ENCODE peak calls at places on chromosomes 2 and 18, in five cellular contexts. U is transverse colon, C is GM23248, I is Peyer's patch, G is left ventricle myocardium inferior. L is an unnamed sample.

GRCh38 chr2:12824304-12824761 is 107.6 kb downstream of the TRIB2 start:
- DNase-seq in U (no peak), C (peak; percentile 51), I (no peak), G (peak; percentile 31), L (no peak)

GRCh38 chr2:230358305-230358704 is 31.3 kb downstream of the SP140L start:
- DNase-seq in U (no peak), C (peak; percentile 74), I (no peak), G (no peak), L (no peak)

GRCh38 chr2:68157002-68157401 is 686 bp upstream of the PNO1 start:
- DNase-seq in U (no peak), C (peak; percentile 69), I (no peak), G (no peak), L (no peak)

GRCh38 chr18:55085557-55086285 is 126.5 kb upstream of the CCDC68 start:
- DNase-seq in U (no peak), C (no peak), I (no peak), G (no peak), L (no peak)

GRCh38 chr18:78238404-78239089 is 741.1 kb upstream of the SALL3 start:
- DNase-seq in U (no peak), C (no peak), I (no peak), G (no peak), L (no peak)

GRCh38 chr2:224369028-224369632 is 32.8 kb downstream of the FAM124B start:
- DNase-seq in U (no peak), C (peak; percentile 75), I (no peak), G (no peak), L (peak; percentile 58)

GRCh38 chr2:72089028-72089427 is 58.6 kb downstream of the CYP26B1 start:
- DNase-seq in U (no peak), C (no peak), I (no peak), G (no peak), L (no peak)

GRCh38 chr2:26904839-26905238 is 56.9 kb downstream of the DPYSL5 start:
- DNase-seq in U (no peak), C (no peak), I (no peak), G (no peak), L (no peak)

GRCh38 chr2:231167745-231168459 is 30.5 kb upstream of the ARMC9 start:
- DNase-seq in U (no peak), C (no peak), I (no peak), G (no peak), L (no peak)

GRCh38 chr2:157302492-157303099 is 23.0 kb downstream of the ERMN start:
- DNase-seq in U (no peak), C (peak; percentile 81), I (no peak), G (no peak), L (peak; percentile 72)

GRCh38 chr2:239209806-239210205 is 191.0 kb downstream of the HDAC4 start:
- DNase-seq in U (no peak), C (no peak), I (no peak), G (no peak), L (no peak)

GRCh38 chr18:80200932-80201672 is 46.2 kb downstream of the PARD6G start:
- DNase-seq in U (no peak), C (no peak), I (no peak), G (no peak), L (no peak)

GRCh38 chr2:36770542-36771287 is 74.2 kb downstream of the VIT start:
- DNase-seq in U (peak; percentile 17), C (peak; percentile 52), I (no peak), G (no peak), L (peak; percentile 68)

GRCh38 chr18:77206676-77207370 is 42.8 kb upstream of the GALR1 start:
- DNase-seq in U (no peak), C (peak; percentile 90), I (no peak), G (peak; percentile 62), L (no peak)

GRCh38 chr2:72793798-72794447 is 31.9 kb downstream of the EXOC6B start:
- DNase-seq in U (no peak), C (peak; percentile 50), I (no peak), G (no peak), L (no peak)

GRCh38 chr18:73724908-73725307 is 422.7 kb downstream of the FBXO15 start:
- DNase-seq in U (no peak), C (no peak), I (no peak), G (no peak), L (no peak)

GRCh38 chr2:37091873-37092272 is 7.6 kb downstream of the GPATCH11 start:
- DNase-seq in U (no peak), C (no peak), I (no peak), G (no peak), L (no peak)

GRCh38 chr2:38475567-38475881 is 98.5 kb upstream of the ATL2 start:
- DNase-seq in U (no peak), C (no peak), I (no peak), G (no peak), L (no peak)

GRCh38 chr2:111117666-111118454 is 2.9 kb upstream of the BCL2L11 start:
- DNase-seq in U (peak; percentile 50), C (peak; percentile 74), I (peak; percentile 71), G (peak; percentile 36), L (peak; percentile 22)

GRCh38 chr2:16473575-16473974 is 192.1 kb downstream of the CYRIA start:
- DNase-seq in U (no peak), C (no peak), I (no peak), G (no peak), L (no peak)
- H3K36me3 ChIP-seq in U (no peaks in the 10 kb centered on the region), C (no peaks in the 10 kb centered on the region), I (no peaks in the 10 kb centered on the region), G (no peaks in the 10 kb centered on the region), L (no peaks in the 10 kb centered on the region)

DNA sequence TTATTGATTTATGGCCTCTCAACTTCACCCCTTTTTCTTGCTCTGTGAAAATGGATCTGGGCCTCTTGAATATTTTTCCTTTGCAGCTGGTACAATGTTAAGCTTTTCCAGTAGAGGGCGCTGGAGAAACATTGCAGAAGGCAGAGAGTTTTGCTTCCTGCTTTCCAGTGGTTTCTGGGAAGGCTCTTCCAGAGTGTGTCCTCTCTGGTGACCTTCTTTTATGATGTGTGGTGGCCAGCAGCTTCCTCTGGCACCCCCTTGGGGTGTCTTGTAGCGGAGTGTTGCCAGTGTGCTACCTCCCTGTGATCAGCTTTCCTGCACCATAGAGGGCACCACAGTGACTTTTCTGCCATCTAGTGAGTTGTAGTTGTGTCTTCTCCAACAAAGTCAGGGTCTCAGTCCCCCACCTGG is 25.4 kb upstream of the MGAT5 start:
- DNase-seq in U (no peak), C (no peak), I (no peak), G (no peak), L (peak; percentile 36)
- H3K9me3 ChIP-seq in U (peaks cover 4% of the 10 kb centered on the region), C (no peaks in the 10 kb centered on the region), I (no peaks in the 10 kb centered on the region), G (peaks cover 13% of the 10 kb centered on the region), L (peaks cover 16% of the 10 kb centered on the region)

GRCh38 chr2:164554487-164554886 is 66.8 kb downstream of the GRB14 start:
- DNase-seq in U (no peak), C (no peak), I (no peak), G (no peak), L (no peak)
- H3K4me3 ChIP-seq in U (no peak overlapping the region), C (no peak overlapping the region), I (no peak overlapping the region), G (no peak overlapping the region), L (no peak overlapping the region)

GRCh38 chr2:101004671-101005325 is 2.7 kb downstream of the RPL31 start:
- DNase-seq in U (no peak), C (no peak), I (no peak), G (no peak), L (no peak)

GRCh38 chr2:101003278-101003775 is 1.2 kb downstream of the RPL31 start:
- DNase-seq in U (no peak), C (no peak), I (no peak), G (no peak), L (no peak)

GRCh38 chr2:100999995-101000394 is 2.1 kb upstream of the RPL31 start:
- DNase-seq in U (no peak), C (no peak), I (no peak), G (no peak), L (no peak)

GRCh38 chr2:101001713-101002561 is at the start of gene RPL31:
- DNase-seq in U (peak; percentile 98), C (peak; percentile 99), I (peak; percentile 97), G (peak; percentile 97), L (peak; percentile 98)

GRCh38 chr2:101002562-101003277 is 631 bp downstream of the RPL31 start:
- DNase-seq in U (peak; percentile 21), C (peak; percentile 50), I (no peak), G (no peak), L (no peak)
- H3K36me3 ChIP-seq in U (peaks cover 33% of the 10 kb centered on the region), C (peaks cover 45% of the 10 kb centered on the region), I (no peaks in the 10 kb centered on the region), G (peaks cover 42% of the 10 kb centered on the region), L (peaks cover 13% of the 10 kb centered on the region)

GRCh38 chr2:98008415-98008814 is 12.7 kb upstream of the TMEM131 start:
- DNase-seq in U (no peak), C (no peak), I (no peak), G (no peak), L (no peak)

GRCh38 chr2:98004613-98005012 is 8.9 kb upstream of the TMEM131 start:
- DNase-seq in U (no peak), C (no peak), I (no peak), G (no peak), L (no peak)

GRCh38 chr2:97999536-97999935 is 3.8 kb upstream of the TMEM131 start:
- DNase-seq in U (no peak), C (no peak), I (no peak), G (no peak), L (no peak)

GRCh38 chr2:98006378-98006777 is 10.6 kb upstream of the TMEM131 start:
- DNase-seq in U (no peak), C (no peak), I (no peak), G (no peak), L (no peak)

GRCh38 chr2:98004071-98004470 is 8.3 kb upstream of the TMEM131 start:
- DNase-seq in U (no peak), C (no peak), I (no peak), G (no peak), L (no peak)
- H3K9me3 ChIP-seq in U (no peaks in the 10 kb centered on the region), C (no peaks in the 10 kb centered on the region), I (no peaks in the 10 kb centered on the region), G (no peaks in the 10 kb centered on the region), L (no peaks in the 10 kb centered on the region)

GRCh38 chr2:10301946-10302478 is 692 bp upstream of the HPCAL1 start:
- DNase-seq in U (peak; percentile 19), C (no peak), I (no peak), G (no peak), L (no peak)
- H3K4me3 ChIP-seq in U (peak overlapping the region; percentile 65), C (peak overlapping the region; percentile 90), I (peak overlapping the region; percentile 96), G (peak overlapping the region; percentile 92), L (peak overlapping the region; percentile 53)

DNA sequence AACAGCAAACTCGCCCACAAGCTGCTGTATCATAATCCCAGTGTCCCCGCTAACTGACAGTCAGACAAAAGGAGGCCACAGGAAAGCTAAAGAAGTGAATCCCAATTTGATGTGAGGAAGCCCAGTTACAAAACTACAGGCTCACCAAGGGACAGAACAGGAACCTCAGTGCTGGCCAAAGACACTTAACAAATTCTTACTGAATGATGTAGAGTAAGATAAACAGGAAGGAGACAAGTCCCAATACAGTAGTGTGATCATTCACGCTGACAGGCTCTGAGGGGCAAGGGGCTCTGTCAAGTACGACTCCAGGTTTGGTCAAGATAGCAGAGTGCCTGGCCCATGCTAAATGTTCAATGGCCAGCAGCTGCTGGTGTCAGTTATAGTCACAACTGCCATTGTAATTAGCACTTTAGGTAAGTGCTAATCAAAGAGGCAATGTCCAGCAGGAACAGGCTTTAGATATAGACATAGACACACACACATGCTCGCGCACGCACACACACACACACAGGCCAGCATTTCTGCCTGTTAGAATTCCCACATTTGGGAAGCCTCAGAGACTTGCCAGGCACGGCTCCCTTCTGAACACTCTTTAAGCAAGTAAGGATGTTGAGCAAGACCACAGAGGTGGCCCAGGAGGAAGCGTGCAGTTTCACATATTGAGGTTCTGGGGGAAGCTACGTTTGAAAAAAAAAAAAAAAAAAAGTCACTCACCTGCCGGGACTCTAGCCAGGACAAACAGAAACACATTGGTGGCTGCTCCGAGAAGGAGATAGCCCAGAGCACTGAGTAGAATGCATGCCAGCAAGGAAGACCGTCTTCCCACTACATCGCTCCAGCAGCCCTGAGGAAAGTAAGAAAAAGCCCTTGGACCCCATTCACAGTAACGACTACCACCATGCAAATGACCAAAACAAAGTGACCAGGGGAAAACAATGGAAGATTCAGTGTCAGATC is 35.4 kb upstream of the TMEM182 start:
- DNase-seq in U (no peak), C (no peak), I (no peak), G (no peak), L (no peak)
- H3K36me3 ChIP-seq in U (peaks cover 60% of the 10 kb centered on the region), C (no peaks in the 10 kb centered on the region), I (no peaks in the 10 kb centered on the region), G (peaks cover 61% of the 10 kb centered on the region), L (peaks cover 3% of the 10 kb centered on the region)